ENCODE peak calls at places on chromosome 11, in four cellular contexts. B, A, G and R are unnamed samples.

GRCh38 chr11:40274017-40274416 is 1185.4 kb downstream of the LRRC4C start:
- DNase-seq in B (no peak), A (no peak), G (no peak), R (peak)

GRCh38 chr11:75767228-75767572 is 1.4 kb upstream of the DGAT2 start:
- DNase-seq in B (no peak), A (no peak), G (no peak), R (no peak)

GRCh38 chr11:128029219-128029722 is 558.1 kb downstream of the ETS1 start:
- DNase-seq in B (no peak), A (no peak), G (no peak), R (no peak)

GRCh38 chr11:5307256-5308019 is 5.7 kb upstream of the OR51B4 start:
- DNase-seq in B (no peak), A (no peak), G (no peak), R (no peak)

GRCh38 chr11:59173964-59174663 is 2.2 kb downstream of the DTX4 start:
- DNase-seq in B (peak), A (no peak), G (no peak), R (no peak)

GRCh38 chr11:114438303-114438702 is 964 bp upstream of the REXO2 start:
- DNase-seq in B (no peak), A (no peak), G (no peak), R (no peak)

GRCh38 chr11:109606256-109606655 is 184.3 kb downstream of the C11orf87 start:
- DNase-seq in B (no peak), A (peak), G (no peak), R (no peak)

GRCh38 chr11:95108159-95108611 is 18.5 kb downstream of the ENDOD1 start:
- DNase-seq in B (no peak), A (no peak), G (no peak), R (peak)

GRCh38 chr11:85154294-85154693 is 472.9 kb downstream of the DLG2 start:
- DNase-seq in B (no peak), A (no peak), G (no peak), R (no peak)

GRCh38 chr11:73228268-73229134 is 10.4 kb downstream of the P2RY2 start:
- DNase-seq in B (no peak), A (no peak), G (no peak), R (no peak)

GRCh38 chr11:13680501-13681264 is 12.2 kb downstream of the FAR1 start:
- DNase-seq in B (peak), A (peak), G (no peak), R (no peak)

GRCh38 chr11:117591316-117592039 is 205.5 kb downstream of the DSCAML1 start:
- DNase-seq in B (no peak), A (peak), G (no peak), R (no peak)

GRCh38 chr11:15967166-15967565 is 389.2 kb downstream of the SOX6 start:
- DNase-seq in B (peak), A (no peak), G (no peak), R (no peak)

GRCh38 chr11:84291996-84292395 is 1005.8 kb upstream of the CCDC90B start:
- DNase-seq in B (no peak), A (no peak), G (no peak), R (peak)

GRCh38 chr11:70050243-70050642 is 27.9 kb upstream of the ANO1 start:
- DNase-seq in B (no peak), A (no peak), G (no peak), R (no peak)

GRCh38 chr11:1410366-1411291 is 20.9 kb downstream of the BRSK2 start:
- DNase-seq in B (no peak), A (peak), G (no peak), R (no peak)